ENCODE peak calls at places on chromosomes 16 and 17, in six cellular contexts. L is adrenal gland, Y is uterus, Z is GM23338, O is BE2C, B is OCI-LY7. S is an unnamed sample. For H3K36me3, the result is how much of the 10 kb centered on the place peaks cover.

GRCh38 chr16:17379121-17379571 is 91.6 kb downstream of the XYLT1 start:
- DNase-seq in L (peak), Y (peak), Z (no peak), O (peak), B (no peak), S (no peak)

GRCh38 chr17:48294989-48295892 is 134.8 kb downstream of the SKAP1 start:
- DNase-seq in L (no peak), Y (no peak), Z (no peak), O (no peak), B (peak), S (peak)

GRCh38 chr17:80877095-80877828 is 114.4 kb upstream of the CHMP6 start:
- DNase-seq in L (no peak), Y (no peak), Z (no peak), O (no peak), B (no peak), S (peak)

GRCh38 chr16:49856741-49857330 is 924 bp upstream of the ZNF423 start:
- DNase-seq in L (peak), Y (peak), Z (peak), O (peak), B (peak), S (peak)

GRCh38 chr16:30659507-30660423 is 1.5 kb downstream of the FBRS start:
- DNase-seq in L (no peak), Y (no peak), Z (peak), O (peak), B (peak), S (peak)

GRCh38 chr17:22193113-22193512 is 500.8 kb downstream of the KCNJ18 start:
- DNase-seq in L (no peak), Y (no peak), Z (peak), O (no peak), B (no peak), S (no peak)

GRCh38 chr16:82192665-82193064 is 22.6 kb upstream of the MPHOSPH6 start:
- DNase-seq in L (no peak), Y (no peak), Z (no peak), O (no peak), B (peak), S (no peak)

GRCh38 chr16:73730496-73731090 is 566.0 kb upstream of the PSMD7 start:
- DNase-seq in L (no peak), Y (no peak), Z (no peak), O (no peak), B (no peak), S (no peak)

GRCh38 chr16:74446866-74447265 is 25.6 kb upstream of the CLEC18B start:
- DNase-seq in L (no peak), Y (no peak), Z (no peak), O (no peak), B (no peak), S (no peak)

GRCh38 chr16:52680993-52681392 is 134.1 kb upstream of the TOX3 start:
- DNase-seq in L (no peak), Y (no peak), Z (no peak), O (no peak), B (no peak), S (no peak)

GRCh38 chr17:12472613-12473173 is 193.0 kb upstream of the MYOCD start:
- DNase-seq in L (no peak), Y (no peak), Z (no peak), O (no peak), B (no peak), S (no peak)

GRCh38 chr17:42122371-42123303 is at the start of gene HSPB9:
- DNase-seq in L (no peak), Y (no peak), Z (peak), O (no peak), B (no peak), S (no peak)
- H3K4me3 ChIP-seq in L (peak), Y (no peak), Z (peak), O (no peak), B (no peak), S (no peak)

GRCh38 chr17:29709861-29710849 is 87.4 kb upstream of the CORO6 start:
- DNase-seq in L (no peak), Y (no peak), Z (no peak), O (no peak), B (no peak), S (no peak)
- TF ChIP-seq CTCF in L (no peak), Y (no peak), Z (no peak), O (no peak), B (no peak), S (no peak)

GRCh38 chr16:68281368-68282063 is 17.2 kb downstream of the SLC7A6 start:
- DNase-seq in L (no peak), Y (no peak), Z (no peak), O (no peak), B (no peak), S (no peak)

GRCh38 chr16:68282064-68282452 is 17.7 kb downstream of the SLC7A6 start:
- DNase-seq in L (no peak), Y (no peak), Z (no peak), O (no peak), B (no peak), S (no peak)

GRCh38 chr16:68283346-68283745 is 19.0 kb downstream of the SLC7A6 start:
- DNase-seq in L (no peak), Y (no peak), Z (no peak), O (no peak), B (peak), S (no peak)

GRCh38 chr16:68279726-68280125 is 15.4 kb downstream of the SLC7A6 start:
- DNase-seq in L (no peak), Y (no peak), Z (no peak), O (no peak), B (no peak), S (no peak)

DNA sequence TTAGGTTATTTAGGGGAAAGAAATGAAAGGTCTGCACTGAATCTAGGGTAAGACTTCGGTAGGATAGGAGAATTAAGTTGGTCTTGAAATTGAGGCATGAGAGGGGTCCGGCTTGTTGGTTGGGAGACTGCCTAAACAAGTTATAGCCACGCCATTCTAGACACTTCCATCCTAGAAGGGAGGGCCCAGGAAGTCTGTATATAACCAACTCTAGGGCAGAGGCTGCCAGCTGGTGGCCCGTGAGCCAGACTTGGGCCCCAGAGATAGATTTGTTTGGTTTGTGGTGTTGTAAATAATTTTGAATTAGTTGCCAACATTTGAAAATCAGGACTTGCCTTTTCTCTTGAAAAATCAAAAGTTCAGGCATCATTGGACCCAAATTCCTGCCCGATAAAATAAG is 15.8 kb downstream of the SLC7A6 start:
- DNase-seq in L (no peak), Y (no peak), Z (no peak), O (no peak), B (peak), S (no peak)
- H3K36me3 ChIP-seq in L (under half), Y (under half), Z (under half), O (under half), B (half or more), S (under half)

DNA sequence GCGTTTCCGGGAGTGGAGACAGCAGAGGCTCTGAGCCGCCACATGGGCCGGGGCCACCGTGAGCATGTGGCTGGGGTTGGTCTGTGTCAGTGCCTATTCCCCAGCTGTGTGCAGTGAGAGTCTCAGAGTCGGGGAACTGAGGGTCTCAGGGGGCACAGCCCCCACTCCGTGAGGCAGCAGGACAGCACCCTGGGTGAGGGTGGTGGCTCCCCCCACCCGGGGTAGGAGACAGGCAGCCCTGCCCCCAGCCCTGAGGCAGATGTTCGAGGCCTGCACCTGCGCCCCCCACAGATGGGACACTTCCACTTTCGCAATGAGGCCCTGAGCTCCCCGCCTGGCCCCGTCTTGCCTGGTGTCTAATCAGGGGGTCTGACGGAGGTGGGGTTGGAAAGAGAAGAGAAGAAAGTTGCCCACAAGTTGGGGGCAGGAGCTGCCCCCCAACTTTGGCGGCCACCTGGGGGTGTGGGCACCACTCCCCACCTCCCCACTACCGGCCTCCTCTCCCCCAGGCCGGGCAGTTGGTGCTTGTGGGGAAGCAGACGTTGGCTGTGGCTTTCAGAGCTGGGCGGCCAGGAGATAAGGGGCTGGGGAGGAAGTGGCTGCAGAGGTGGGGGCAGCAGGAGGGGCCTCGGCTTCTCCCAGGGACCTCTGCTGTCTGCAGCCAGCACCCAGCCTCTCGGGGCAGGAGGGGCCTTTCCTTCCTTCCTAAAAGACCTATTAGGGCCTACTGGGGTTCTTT is 1.8 kb upstream of the CBFA2T3 start:
- DNase-seq in L (no peak), Y (no peak), Z (no peak), O (no peak), B (peak), S (peak)
- H3K4me3 ChIP-seq in L (no peak), Y (no peak), Z (no peak), O (no peak), B (peak), S (peak)

DNA sequence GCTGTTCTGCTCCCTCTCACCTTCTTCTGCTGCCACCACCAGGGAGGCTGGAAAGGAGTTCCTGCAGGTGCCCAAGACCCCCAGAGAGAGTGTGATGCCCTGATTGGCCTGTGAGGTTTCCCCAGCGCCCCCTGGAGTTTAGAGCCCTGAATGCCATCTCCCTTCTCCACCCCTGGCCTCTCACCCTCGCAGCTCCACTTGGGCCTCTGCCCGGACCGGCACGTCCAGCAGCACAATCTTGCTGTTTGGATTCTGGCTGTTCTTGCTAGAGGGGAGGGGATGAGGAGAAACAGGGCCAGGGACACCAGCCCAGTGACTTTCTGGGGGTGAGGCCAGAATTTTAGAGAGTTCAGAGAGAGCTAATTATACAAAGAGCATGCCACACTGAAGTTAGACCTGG is 12.5 kb upstream of the FAM171A2 start:
- DNase-seq in L (no peak), Y (no peak), Z (peak), O (peak), B (peak), S (no peak)
- TF ChIP-seq CTCF in L (no peak), Y (no peak), Z (peak), O (peak), B (peak), S (peak)

DNA sequence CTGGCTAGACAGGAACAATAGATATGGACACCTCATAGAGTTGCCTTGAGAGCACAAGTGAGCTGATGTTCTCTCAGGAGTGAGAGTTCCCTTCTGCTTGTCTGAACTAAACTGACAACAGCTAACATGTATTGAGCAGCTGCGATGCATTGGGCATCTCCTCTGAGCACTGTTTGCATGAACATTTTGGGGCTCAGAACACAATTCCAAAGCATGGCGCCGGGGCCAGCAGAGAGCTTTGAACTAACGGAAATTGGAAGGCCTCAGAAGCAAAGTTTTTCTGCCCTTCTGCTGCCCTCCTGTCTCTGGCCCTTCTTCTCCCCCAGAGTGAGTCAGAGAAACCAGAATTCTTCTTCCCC is 38.1 kb downstream of the TRPV2 start:
- DNase-seq in L (no peak), Y (no peak), Z (no peak), O (no peak), B (no peak), S (no peak)
- H3K36me3 ChIP-seq in L (under half), Y (under half), Z (under half), O (under half), B (under half), S (under half)

GRCh38 chr16:66606000-66606751 is 1.7 kb downstream of the CMTM3 start:
- DNase-seq in L (no peak), Y (no peak), Z (no peak), O (no peak), B (peak), S (peak)
- H3K4me3 ChIP-seq in L (peak), Y (no peak), Z (peak), O (peak), B (peak), S (peak)

GRCh38 chr17:40287494-40288369 is at the start of gene CDC6:
- DNase-seq in L (peak), Y (peak), Z (peak), O (peak), B (peak), S (peak)
- TF ChIP-seq CTCF in L (no peak), Y (no peak), Z (no peak), O (no peak), B (no peak), S (no peak)

GRCh38 chr17:7466644-7467341 is 12.6 kb downstream of the ZBTB4 start:
- DNase-seq in L (peak), Y (peak), Z (no peak), O (no peak), B (no peak), S (no peak)

GRCh38 chr17:7467498-7467897 is 11.9 kb downstream of the ZBTB4 start:
- DNase-seq in L (no peak), Y (no peak), Z (no peak), O (no peak), B (no peak), S (no peak)

GRCh38 chr17:7466318-7466643 is 13.2 kb downstream of the ZBTB4 start:
- DNase-seq in L (no peak), Y (no peak), Z (no peak), O (no peak), B (no peak), S (no peak)

GRCh38 chr17:7468814-7469438 is 10.5 kb downstream of the ZBTB4 start:
- DNase-seq in L (no peak), Y (no peak), Z (no peak), O (no peak), B (no peak), S (no peak)

GRCh38 chr17:7468290-7468689 is 11.1 kb downstream of the ZBTB4 start:
- DNase-seq in L (no peak), Y (no peak), Z (no peak), O (no peak), B (no peak), S (no peak)
- H3K36me3 ChIP-seq in L (under half), Y (under half), Z (under half), O (under half), B (under half), S (under half)